ENCODE peak calls at places on chromosomes 3 and 15, in six cellular contexts. W is activated CD4-positive, CD25-positive, alpha-beta regulatory T cell treated with anti-CD3 and anti-CD28 coated beads, Interleukin-2, amount 50 U/mL, for 72 hours; Q is GM12891; P is stimulated activated naive CD8-positive, alpha-beta T cell treated with anti-CD3 and anti-CD28 coated beads, Interleukin-15, amount 100 ng/mL, for 72 hours; A is heart left ventricle; Z is GM03348. F is an unnamed sample.

GRCh38 chr3:72311425-72311824 is 526.5 kb upstream of the PROK2 start:
- DNase-seq in Z (no peak), P (no peak), Q (no peak), A (no peak), W (no peak), F (no peak)

GRCh38 chr3:10928961-10929471 is 63.5 kb upstream of the SLC6A1 start:
- DNase-seq in W (no peak), A (no peak), Q (no peak), Z (no peak), P (no peak), F (no peak)

GRCh38 chr3:185992801-185993467 is 55.1 kb upstream of the TRA2B start:
- DNase-seq in W (no peak), Z (peak), Q (no peak), A (no peak), P (no peak), F (no peak)

GRCh38 chr15:90818251-90819210 is 49.9 kb upstream of the FURIN start:
- DNase-seq in A (no peak), Q (peak), P (peak), W (no peak), Z (no peak), F (no peak)

GRCh38 chr15:60471314-60471713 is 7.6 kb downstream of the ICE2 start:
- DNase-seq in P (no peak), W (no peak), Z (no peak), A (no peak), Q (no peak), F (no peak)

GRCh38 chr3:27324695-27325094 is 44.5 kb downstream of the NEK10 start:
- DNase-seq in A (no peak), Z (no peak), P (no peak), W (no peak), Q (no peak), F (no peak)

GRCh38 chr3:125123906-125124305 is 68.1 kb upstream of the HEG1 start:
- DNase-seq in Q (no peak), P (no peak), Z (peak), W (no peak), A (no peak), F (no peak)

GRCh38 chr15:78450285-78450858 is 12.4 kb downstream of the IREB2 start:
- DNase-seq in W (no peak), Z (no peak), A (no peak), Q (no peak), P (no peak), F (no peak)

GRCh38 chr3:32376098-32376497 is 15.6 kb upstream of the CMTM7 start:
- DNase-seq in P (no peak), A (no peak), Z (no peak), W (no peak), Q (no peak), F (no peak)

GRCh38 chr3:148629006-148629405 is 68.7 kb upstream of the AGTR1 start:
- DNase-seq in Q (no peak), Z (no peak), W (no peak), A (no peak), P (no peak), F (no peak)

GRCh38 chr3:8563597-8563996 is 62.0 kb downstream of the LMCD1 start:
- DNase-seq in Z (no peak), A (no peak), P (no peak), Q (no peak), W (no peak), F (no peak)

GRCh38 chr3:152322756-152323155 is 54.0 kb downstream of the MBNL1 start:
- DNase-seq in A (no peak), P (no peak), Z (no peak), Q (no peak), W (no peak), F (no peak)

GRCh38 chr15:31248263-31248662 is 78.4 kb upstream of the KLF13 start:
- DNase-seq in A (no peak), W (peak), Q (no peak), P (no peak), Z (no peak), F (no peak)

GRCh38 chr3:110732420-110732819 is 339.2 kb upstream of the NECTIN3 start:
- DNase-seq in Q (no peak), Z (no peak), W (no peak), P (no peak), A (no peak), F (no peak)

GRCh38 chr3:41681479-41681878 is 280.4 kb downstream of the ULK4 start:
- DNase-seq in P (no peak), A (no peak), Q (no peak), W (no peak), Z (peak), F (no peak)

GRCh38 chr3:31754575-31755278 is 222.0 kb downstream of the STT3B start:
- DNase-seq in W (no peak), P (no peak), Q (no peak), Z (no peak), A (no peak), F (no peak)

GRCh38 chr3:109731639-109732473 is 394.5 kb upstream of the DPPA4 start:
- DNase-seq in Q (peak), Z (peak), W (peak), P (peak), A (peak), F (no peak)

GRCh38 chr3:184471439-184471838 is 90.1 kb upstream of the EPHB3 start:
- DNase-seq in Z (no peak), P (no peak), A (no peak), W (no peak), Q (no peak), F (peak)

GRCh38 chr15:75713338-75713895 is 769 bp upstream of the CSPG4 start:
- DNase-seq in W (no peak), Z (no peak), Q (no peak), A (peak), P (no peak), F (no peak)

GRCh38 chr3:121957674-121958419 is 63.6 kb downstream of the SLC15A2 start:
- DNase-seq in W (no peak), Z (no peak), A (peak), Q (no peak), P (no peak), F (no peak)

GRCh38 chr3:197466586-197467399 is 89.0 kb downstream of the BDH1 start:
- DNase-seq in P (no peak), Z (peak), W (no peak), Q (no peak), A (no peak), F (no peak)

F was measured in left lobe of liver.